ENCODE peak calls at places on chromosomes 2 and 18, in seven cellular contexts. E is IMR-90, N is coronary artery, A is HL-60, B is ovary, F is thoracic aorta, M is tibial artery. J is an unnamed sample.

GRCh38 chr2:30566675-30567074 is 119.6 kb downstream of the LCLAT1 start:
- DNase-seq in E (no peak), N (no peak), A (no peak), B (no peak), F (no peak), M (no peak), J (no peak)

GRCh38 chr18:11392292-11392691 is 217.1 kb upstream of the SLC35G4 start:
- DNase-seq in E (no peak), N (no peak), A (no peak), B (no peak), F (no peak), M (no peak), J (no peak)

GRCh38 chr2:222423632-222424280 is 587 bp upstream of the SGPP2 start:
- DNase-seq in E (no peak), N (no peak), A (no peak), B (peak), F (no peak), M (no peak), J (peak)

GRCh38 chr2:106176446-106177110 is 17.5 kb downstream of the UXS1 start:
- DNase-seq in E (no peak), N (no peak), A (no peak), B (no peak), F (no peak), M (no peak), J (no peak)

GRCh38 chr2:150097891-150098595 is 389.4 kb downstream of the RND3 start:
- DNase-seq in E (peak), N (no peak), A (no peak), B (no peak), F (no peak), M (no peak), J (peak)

GRCh38 chr2:73970850-73971471 is 13.7 kb upstream of the TET3 start:
- DNase-seq in E (no peak), N (no peak), A (peak), B (peak), F (no peak), M (peak), J (no peak)

GRCh38 chr18:30992231-30992630 is 50.3 kb downstream of the DSC3 start:
- DNase-seq in E (no peak), N (no peak), A (no peak), B (no peak), F (no peak), M (no peak), J (peak)

GRCh38 chr2:205495819-205496218 is 186.5 kb upstream of the NRP2 start:
- DNase-seq in E (peak), N (no peak), A (no peak), B (no peak), F (no peak), M (no peak), J (no peak)

GRCh38 chr18:22186484-22186971 is 17.1 kb downstream of the GATA6 start:
- DNase-seq in E (no peak), N (no peak), A (no peak), B (no peak), F (no peak), M (no peak), J (peak)

GRCh38 chr2:218257390-218257981 is 3.3 kb upstream of the GPBAR1 start:
- DNase-seq in E (no peak), N (no peak), A (peak), B (no peak), F (no peak), M (no peak), J (peak)

GRCh38 chr2:105364436-105365139 is 27.2 kb downstream of the C2orf49 start:
- DNase-seq in E (no peak), N (no peak), A (no peak), B (no peak), F (no peak), M (no peak), J (no peak)

GRCh38 chr2:10932345-10933151 is 20.8 kb downstream of the KCNF1 start:
- DNase-seq in E (peak), N (no peak), A (no peak), B (no peak), F (no peak), M (no peak), J (no peak)

GRCh38 chr2:9392895-9393757 is 30.2 kb downstream of the ITGB1BP1 start:
- DNase-seq in E (no peak), N (no peak), A (no peak), B (no peak), F (no peak), M (no peak), J (no peak)

GRCh38 chr18:49839012-49839411 is 25.7 kb upstream of the ACAA2 start:
- DNase-seq in E (peak), N (no peak), A (no peak), B (no peak), F (no peak), M (no peak), J (peak)

GRCh38 chr18:72652990-72653593 is 109.0 kb upstream of the CBLN2 start:
- DNase-seq in E (no peak), N (no peak), A (peak), B (peak), F (no peak), M (no peak), J (peak)

GRCh38 chr18:42654561-42654960 is 460.9 kb downstream of the RIT2 start:
- DNase-seq in E (no peak), N (no peak), A (peak), B (no peak), F (no peak), M (no peak), J (no peak)

GRCh38 chr2:25078171-25079049 is 36.5 kb downstream of the EFR3B start:
- DNase-seq in E (peak), N (no peak), A (no peak), B (no peak), F (no peak), M (no peak), J (peak)

GRCh38 chr2:135913726-135914365 is 37.6 kb upstream of the MCM6 start:
- DNase-seq in E (peak), N (no peak), A (peak), B (no peak), F (no peak), M (no peak), J (peak)

GRCh38 chr2:170940066-170940465 is 11.0 kb downstream of the GORASP2 start:
- DNase-seq in E (no peak), N (no peak), A (no peak), B (no peak), F (no peak), M (no peak), J (no peak)

GRCh38 chr2:164706522-164706921 is 85.2 kb upstream of the GRB14 start:
- DNase-seq in E (peak), N (no peak), A (no peak), B (no peak), F (no peak), M (no peak), J (peak)

GRCh38 chr2:216516730-216517350 is 18.2 kb downstream of the RPL37A start:
- DNase-seq in E (peak), N (no peak), A (no peak), B (no peak), F (no peak), M (no peak), J (peak)

GRCh38 chr2:213688129-213688528 is 403.9 kb downstream of the SPAG16 start:
- DNase-seq in E (no peak), N (no peak), A (no peak), B (no peak), F (no peak), M (no peak), J (no peak)

GRCh38 chr18:70555046-70555445 is 266.2 kb downstream of the SOCS6 start:
- DNase-seq in E (no peak), N (no peak), A (no peak), B (no peak), F (no peak), M (no peak), J (peak)

GRCh38 chr2:176385219-176385618 is 116.0 kb downstream of the MTX2 start:
- DNase-seq in E (no peak), N (no peak), A (no peak), B (no peak), F (no peak), M (no peak), J (no peak)

GRCh38 chr18:76982038-76982437 is 150.5 kb downstream of the MBP start:
- DNase-seq in E (no peak), N (peak), A (no peak), B (no peak), F (no peak), M (no peak), J (no peak)

GRCh38 chr18:36629095-36629604 is 199.7 kb downstream of the TPGS2 start:
- DNase-seq in E (no peak), N (no peak), A (no peak), B (no peak), F (no peak), M (no peak), J (no peak)

GRCh38 chr2:36044389-36044788 is 311.2 kb upstream of the CRIM1 start:
- DNase-seq in E (no peak), N (no peak), A (no peak), B (no peak), F (no peak), M (no peak), J (no peak)

GRCh38 chr18:28039078-28039477 is 137.9 kb downstream of the CDH2 start:
- DNase-seq in E (peak), N (no peak), A (no peak), B (no peak), F (no peak), M (no peak), J (peak)

DNA sequence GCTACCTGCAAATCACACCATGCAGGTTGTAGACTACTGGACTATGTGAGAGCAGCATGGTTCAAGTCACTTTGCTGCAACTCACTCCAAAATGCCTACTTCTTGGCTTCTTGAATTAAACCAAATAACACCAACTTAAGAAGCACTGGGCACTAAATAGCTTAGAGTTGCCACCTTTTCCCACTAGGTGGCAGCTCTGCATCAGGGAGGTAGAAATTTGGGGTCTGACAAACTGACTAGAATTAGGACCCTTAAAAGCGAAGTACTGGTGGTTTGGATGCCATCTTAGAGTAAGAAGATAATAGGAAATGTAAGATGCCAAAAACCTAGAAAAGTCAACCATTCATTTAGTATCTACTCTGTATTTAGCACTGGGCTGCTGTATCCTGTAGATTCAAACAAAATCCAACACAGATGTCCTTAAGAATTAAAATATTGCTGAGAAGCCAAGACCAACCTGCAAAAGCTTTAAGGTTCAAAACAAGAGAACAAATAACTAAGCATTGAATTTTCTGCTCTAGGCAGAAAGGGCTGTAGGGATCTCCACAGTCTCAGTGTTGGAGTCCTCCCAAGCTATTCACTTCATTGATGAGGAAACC is 65.5 kb downstream of the CCBE1 start:
- DNase-seq in E (peak), N (no peak), A (no peak), B (no peak), F (no peak), M (no peak), J (peak)
- TF ChIP-seq CTCF in E (peak), N (no peak), A (peak), B (no peak), F (no peak), M (no peak), J (peak)

DNA sequence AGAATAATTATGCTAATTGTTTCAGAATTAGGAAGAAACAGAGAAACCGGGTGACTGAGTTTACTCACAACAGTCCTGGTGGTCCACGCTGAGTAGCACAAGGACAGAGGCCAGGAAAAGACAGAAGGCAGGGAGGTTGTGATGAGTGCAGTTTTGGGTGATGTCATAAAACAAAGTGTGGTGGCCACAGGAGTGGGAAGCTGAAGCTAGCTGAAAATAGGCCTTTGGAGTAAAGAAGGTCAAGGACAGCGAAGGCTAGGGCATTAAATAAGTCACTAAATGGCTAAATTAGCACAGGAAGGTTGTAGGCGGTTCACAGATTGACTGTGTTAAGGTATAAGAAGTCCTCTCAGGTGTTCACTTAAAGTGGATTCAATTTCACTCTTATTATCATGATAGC is 120.9 kb upstream of the TTN start:
- DNase-seq in E (no peak), N (no peak), A (no peak), B (no peak), F (no peak), M (no peak), J (no peak)
- H3K4me3 ChIP-seq in E (no peak), N (no peak), A (no peak), B (no peak), F (no peak), M (no peak), J (no peak)

GRCh38 chr2:16774980-16775963 is 109.6 kb upstream of the CYRIA start:
- DNase-seq in E (no peak), N (no peak), A (no peak), B (no peak), F (no peak), M (no peak), J (peak)
- TF ChIP-seq CTCF in E (no peak), N (no peak), A (peak), B (no peak), F (no peak), M (no peak), J (peak)

DNA sequence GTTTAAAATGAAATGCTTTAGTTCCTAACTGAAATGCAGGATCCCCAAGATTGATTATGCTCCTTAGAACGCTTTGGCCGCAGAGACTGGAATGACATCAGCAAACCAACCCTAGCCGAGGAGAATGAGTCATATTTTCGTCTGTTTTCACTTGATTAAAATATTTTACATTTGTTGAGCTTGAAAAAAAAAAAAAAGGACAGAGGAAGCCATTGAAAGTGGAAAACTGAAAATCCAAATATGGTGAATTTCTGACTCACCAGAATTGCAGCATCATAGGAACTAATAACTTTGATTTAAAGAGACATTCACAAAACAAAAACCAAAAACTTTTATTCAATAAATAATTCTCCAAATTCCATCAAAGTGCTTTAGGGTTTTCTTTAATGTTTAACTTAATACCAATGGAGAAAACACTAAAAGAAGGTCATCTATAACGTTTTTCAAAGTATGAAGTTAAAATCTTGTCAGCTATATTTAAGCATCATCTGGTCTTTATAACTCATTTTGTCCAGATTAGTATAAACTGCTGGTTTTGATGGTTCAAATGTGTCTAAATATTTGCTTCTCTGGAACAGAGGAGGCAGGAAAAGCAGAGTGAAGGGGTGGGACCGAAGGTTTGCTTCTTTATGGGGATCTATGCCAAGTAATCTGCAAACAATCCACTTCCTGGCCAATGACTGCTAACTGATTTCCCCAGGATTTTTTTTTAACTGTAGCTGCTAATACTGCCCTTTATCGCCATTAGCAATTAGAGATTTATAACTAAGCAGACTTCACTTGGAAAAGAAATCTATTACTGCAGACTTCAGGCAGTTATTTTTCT is 30.9 kb upstream of the COL5A2 start:
- DNase-seq in E (peak), N (peak), A (no peak), B (peak), F (peak), M (peak), J (peak)
- H3K4me3 ChIP-seq in E (peak), N (peak), A (no peak), B (peak), F (peak), M (peak), J (no peak)

J was measured in epithelial cell of esophagus.